ENCODE peak calls at places on chromosomes 3 and 15, in eight cellular contexts. U is endothelial cell; W is ecto neural progenitor cell; N is stimulated activated CD8-positive, alpha-beta memory T cell treated with anti-CD3 and anti-CD28 coated beads, Interleukin-15, amount 100 ng/mL, for 4 hours; G is skeletal muscle cell; J is activated gamma-delta T cell treated with Interleukin-2 at 50 U/mL for 16 hours; Z is H9; Y is RPMI8226. L is an unnamed sample.

GRCh38 chr3:196246612-196247308 is 30.4 kb downstream of the SLC51A start:
- DNase-seq in N (no peak), W (no peak), Z (no peak), J (no peak), Y (no peak), U (no peak), G (no peak), L (no peak)

GRCh38 chr15:93302080-93302765 is 213.2 kb upstream of the RGMA start:
- DNase-seq in Z (no peak), J (no peak), Y (no peak), G (no peak), U (no peak), W (peak), N (no peak), L (no peak)

GRCh38 chr3:174862666-174863065 is 3.5 kb downstream of the NAALADL2 start:
- DNase-seq in Z (no peak), J (no peak), N (no peak), W (no peak), G (no peak), Y (no peak), U (no peak), L (no peak)

GRCh38 chr15:78749831-78750230 is 61.4 kb downstream of the ADAMTS7 start:
- DNase-seq in G (no peak), J (no peak), N (no peak), U (no peak), Y (no peak), W (no peak), Z (no peak), L (no peak)

GRCh38 chr3:192026656-192027055 is 565.7 kb downstream of the PYDC2 start:
- DNase-seq in W (no peak), Y (no peak), U (no peak), Z (no peak), J (no peak), N (no peak), G (no peak), L (no peak)

GRCh38 chr3:53104762-53105161 is 25.5 kb downstream of the RFT1 start:
- DNase-seq in Y (no peak), J (no peak), Z (no peak), U (no peak), G (no peak), W (no peak), N (no peak), L (no peak)

GRCh38 chr3:19825175-19825574 is 108.8 kb downstream of the EFHB start:
- DNase-seq in G (no peak), W (no peak), N (no peak), U (no peak), Y (no peak), Z (no peak), J (no peak), L (no peak)

GRCh38 chr3:18098960-18099587 is 326.1 kb downstream of the SATB1 start:
- DNase-seq in N (no peak), U (no peak), Y (no peak), J (no peak), Z (peak), W (no peak), G (peak), L (no peak)

GRCh38 chr3:58210761-58211477 is at the start of gene DNASE1L3:
- DNase-seq in Y (no peak), U (no peak), W (no peak), Z (no peak), G (no peak), N (no peak), J (no peak), L (no peak)

GRCh38 chr3:120615863-120616599 is 19.9 kb downstream of the NDUFB4 start:
- DNase-seq in W (no peak), J (no peak), Z (peak), G (no peak), N (no peak), U (no peak), Y (no peak), L (no peak)

GRCh38 chr3:197878427-197878826 is 71.6 kb upstream of the RPL35A start:
- DNase-seq in G (no peak), J (no peak), U (no peak), Y (no peak), Z (no peak), W (no peak), N (peak), L (no peak)

GRCh38 chr3:159776779-159777178 is 211.9 kb upstream of the IL12A start:
- DNase-seq in Z (no peak), W (no peak), U (no peak), J (no peak), Y (no peak), G (no peak), N (no peak), L (no peak)

GRCh38 chr3:8709801-8710524 is 23.6 kb upstream of the CAV3 start:
- DNase-seq in Y (no peak), N (no peak), U (no peak), W (no peak), G (no peak), J (no peak), Z (no peak), L (no peak)

GRCh38 chr3:180036092-180036677 is 552 bp downstream of the PEX5L start:
- DNase-seq in W (no peak), J (no peak), Z (no peak), Y (peak), G (no peak), U (no peak), N (no peak), L (no peak)

GRCh38 chr3:24123596-24123995 is 178.5 kb downstream of the NR1D2 start:
- DNase-seq in U (no peak), W (no peak), Y (no peak), G (no peak), N (no peak), Z (no peak), J (no peak), L (no peak)

GRCh38 chr3:185646382-185647133 is 60.5 kb downstream of the SENP2 start:
- DNase-seq in Y (no peak), J (no peak), Z (no peak), W (no peak), N (no peak), U (no peak), G (no peak), L (peak)

GRCh38 chr15:26773917-26774316 is 1.1 kb upstream of the GABRB3 start:
- DNase-seq in J (no peak), W (no peak), Y (no peak), G (no peak), N (no peak), U (peak), Z (peak), L (no peak)

GRCh38 chr3:66158933-66159332 is 61.9 kb upstream of the SLC25A26 start:
- DNase-seq in J (no peak), U (no peak), W (no peak), G (no peak), N (no peak), Y (no peak), Z (no peak), L (no peak)

GRCh38 chr15:73826711-73827243 is 46.6 kb upstream of the TBC1D21 start:
- DNase-seq in Z (no peak), Y (no peak), J (no peak), N (no peak), W (no peak), G (no peak), U (no peak), L (no peak)

GRCh38 chr3:46065294-46065705 is 38.0 kb upstream of the XCR1 start:
- DNase-seq in U (no peak), G (no peak), N (peak), Z (no peak), W (no peak), Y (peak), J (peak), L (peak)

GRCh38 chr3:14343338-14344112 is 58.9 kb upstream of the SLC6A6 start:
- DNase-seq in W (no peak), Z (no peak), U (no peak), G (no peak), N (no peak), Y (no peak), J (no peak), L (no peak)

GRCh38 chr15:74133071-74133702 is 2.8 kb downstream of the ISLR2 start:
- DNase-seq in N (no peak), J (no peak), W (no peak), Z (peak), U (no peak), G (no peak), Y (no peak), L (peak)

GRCh38 chr3:126053513-126053912 is 30.4 kb downstream of the SLC41A3 start:
- DNase-seq in U (no peak), Z (no peak), G (no peak), J (no peak), W (no peak), N (no peak), Y (no peak), L (no peak)

GRCh38 chr3:126025116-126025729 is 56.2 kb downstream of the ROPN1B start:
- DNase-seq in Y (no peak), N (no peak), U (no peak), J (no peak), G (no peak), Z (peak), W (no peak), L (no peak)

GRCh38 chr15:72916939-72917338 is 133.4 kb upstream of the ADPGK start:
- DNase-seq in Y (no peak), J (no peak), U (no peak), Z (no peak), N (no peak), W (no peak), G (no peak), L (no peak)

GRCh38 chr3:195270350-195271115 is 426 bp downstream of the XXYLT1 start:
- DNase-seq in U (peak), J (no peak), G (no peak), Z (peak), N (peak), W (peak), Y (peak), L (peak)

GRCh38 chr15:39400821-39401550 is 179.9 kb upstream of the THBS1 start:
- DNase-seq in G (no peak), Y (no peak), W (no peak), U (no peak), Z (no peak), N (no peak), J (no peak), L (no peak)

GRCh38 chr15:54159044-54159443 is 180.8 kb downstream of the UNC13C start:
- DNase-seq in J (no peak), Y (peak), W (no peak), Z (no peak), N (no peak), G (no peak), U (no peak), L (no peak)

GRCh38 chr3:124467980-124468902 is 262.0 kb upstream of the UMPS start:
- DNase-seq in W (peak), Z (peak), N (no peak), G (no peak), J (no peak), Y (peak), U (peak), L (peak)

GRCh38 chr3:124401841-124402240 is 328.4 kb upstream of the UMPS start:
- DNase-seq in W (no peak), Y (no peak), N (no peak), G (no peak), J (no peak), U (no peak), Z (no peak), L (no peak)

GRCh38 chr15:70875001-70875782 is 17.0 kb downstream of the THAP10 start:
- DNase-seq in N (no peak), Z (no peak), W (no peak), J (no peak), G (no peak), Y (no peak), U (no peak), L (no peak)

GRCh38 chr3:41836360-41837134 is 125.4 kb downstream of the ULK4 start:
- DNase-seq in Z (no peak), G (no peak), Y (no peak), W (no peak), N (no peak), J (no peak), U (no peak), L (no peak)

GRCh38 chr3:123623346-123623880 is 38.6 kb upstream of the HACD2 start:
- DNase-seq in G (no peak), J (no peak), Y (no peak), W (no peak), U (no peak), Z (no peak), N (no peak), L (no peak)